ENCODE peak calls at places on chromosome 4, in four cellular contexts. One of them, this sample, is unnamed.
A peak's percentile ranks its signal among the peaks of the same experiment; 100 is the strongest.

GRCh38 chr4:108763226-108763593 is 357 bp upstream of the ETNPPL start:
- DNase-seq in AG08396: no peak
- DNase-seq in activated naive CD8-positive, alpha-beta T cell treated with anti-CD3 and anti-CD28 coated beads for 36 hours: no peak
- DNase-seq in uterus: no peak
- DNase-seq in this sample: no peak

GRCh38 chr4:139668658-139669201 is 3.1 kb downstream of the MGST2 start:
- DNase-seq in AG08396: no peak
- DNase-seq in activated naive CD8-positive, alpha-beta T cell treated with anti-CD3 and anti-CD28 coated beads for 36 hours: no peak
- DNase-seq in uterus: no peak
- DNase-seq in this sample: no peak

GRCh38 chr4:121740796-121741409 is 24.1 kb downstream of the SMIM43 start:
- DNase-seq in AG08396: no peak
- DNase-seq in activated naive CD8-positive, alpha-beta T cell treated with anti-CD3 and anti-CD28 coated beads for 36 hours: no peak
- DNase-seq in uterus: no peak
- DNase-seq in this sample: no peak

GRCh38 chr4:169485791-169486742 is 126.3 kb downstream of the NEK1 start:
- DNase-seq in AG08396: peak; percentile 30
- DNase-seq in activated naive CD8-positive, alpha-beta T cell treated with anti-CD3 and anti-CD28 coated beads for 36 hours: peak; percentile 8
- DNase-seq in uterus: no peak
- DNase-seq in this sample: no peak

GRCh38 chr4:169107528-169107927 is 97.5 kb upstream of the CBR4 start:
- DNase-seq in AG08396: no peak
- DNase-seq in activated naive CD8-positive, alpha-beta T cell treated with anti-CD3 and anti-CD28 coated beads for 36 hours: no peak
- DNase-seq in uterus: no peak
- DNase-seq in this sample: no peak

GRCh38 chr4:133938061-133938460 is 263.5 kb downstream of the PABPC4L start:
- DNase-seq in AG08396: no peak
- DNase-seq in activated naive CD8-positive, alpha-beta T cell treated with anti-CD3 and anti-CD28 coated beads for 36 hours: no peak
- DNase-seq in uterus: no peak
- DNase-seq in this sample: no peak

GRCh38 chr4:140952709-140953108 is 180.6 kb downstream of the RNF150 start:
- DNase-seq in AG08396: no peak
- DNase-seq in activated naive CD8-positive, alpha-beta T cell treated with anti-CD3 and anti-CD28 coated beads for 36 hours: no peak
- DNase-seq in uterus: no peak
- DNase-seq in this sample: no peak

GRCh38 chr4:82618321-82618720 is 56.5 kb upstream of the TMEM150C start:
- DNase-seq in AG08396: no peak
- DNase-seq in activated naive CD8-positive, alpha-beta T cell treated with anti-CD3 and anti-CD28 coated beads for 36 hours: no peak
- DNase-seq in uterus: no peak
- DNase-seq in this sample: no peak